ENCODE peak calls at places on chromosomes 1 and 21, in ten cellular contexts. Q, P, R, Y, C, A, D, E, G and H are unnamed samples.
A peak's percentile ranks its signal among the peaks of the same experiment; 100 is the strongest.

GRCh38 chr1:117632269-117633067 is 26.6 kb downstream of the TENT5C start:
- DNase-seq in G (peak; percentile 60), A (no peak), P (no peak), E (no peak), Q (no peak), C (peak; percentile 74), R (no peak), D (peak; percentile 45), Y (no peak), H (no peak)

GRCh38 chr21:35015435-35016024 is 33.6 kb downstream of the RUNX1 start:
- DNase-seq in E (peak; percentile 5), Y (no peak), G (no peak), D (no peak), Q (no peak), C (no peak), A (no peak), P (no peak), R (no peak), H (no peak)

GRCh38 chr1:53350853-53351767 is 23.2 kb upstream of the LRP8 start:
- DNase-seq in P (no peak), E (peak; percentile 70), Q (no peak), R (no peak), C (peak; percentile 24), D (no peak), G (no peak), Y (no peak), A (peak; percentile 5), H (no peak)

GRCh38 chr1:61403863-61404615 is 320.9 kb downstream of the TM2D1 start:
- DNase-seq in E (no peak), A (no peak), R (no peak), G (no peak), Y (no peak), Q (no peak), C (no peak), P (no peak), D (no peak), H (no peak)

GRCh38 chr1:178566187-178566586 is 53.3 kb downstream of the TEX35 start:
- DNase-seq in P (peak; percentile 51), Y (no peak), R (no peak), C (no peak), G (no peak), Q (no peak), D (no peak), E (no peak), A (no peak), H (no peak)

GRCh38 chr1:113811353-113811887 is 856 bp downstream of the RSBN1 start:
- DNase-seq in Y (no peak), D (peak; percentile 59), Q (peak; percentile 44), P (peak; percentile 22), R (no peak), A (peak; percentile 62), E (peak; percentile 86), G (peak; percentile 50), C (peak; percentile 47), H (no peak)

GRCh38 chr1:153339802-153340201 is 8.8 kb downstream of the PGLYRP4 start:
- DNase-seq in R (no peak), E (no peak), G (no peak), Q (no peak), P (no peak), A (no peak), Y (no peak), C (no peak), D (no peak), H (no peak)

GRCh38 chr1:99737016-99737415 is 29.4 kb downstream of the FRRS1 start:
- DNase-seq in R (no peak), Y (no peak), D (peak; percentile 72), E (peak; percentile 75), C (no peak), A (no peak), Q (peak; percentile 21), G (no peak), P (peak; percentile 77), H (no peak)

GRCh38 chr1:9121891-9122409 is 7.0 kb downstream of the GPR157 start:
- DNase-seq in Q (no peak), P (no peak), R (no peak), C (no peak), G (no peak), Y (peak; percentile 38), E (no peak), A (no peak), D (no peak), H (no peak)

GRCh38 chr1:211920141-211920572 is 89.6 kb upstream of the LPGAT1 start:
- DNase-seq in E (no peak), Q (no peak), Y (no peak), G (no peak), R (no peak), P (peak; percentile 69), D (no peak), C (peak; percentile 79), A (no peak), H (no peak)

GRCh38 chr1:201350361-201350725 is 27.1 kb downstream of the TNNT2 start:
- DNase-seq in E (no peak), C (no peak), G (peak; percentile 14), P (no peak), Y (no peak), D (no peak), R (no peak), A (no peak), Q (no peak), H (no peak)

DNA sequence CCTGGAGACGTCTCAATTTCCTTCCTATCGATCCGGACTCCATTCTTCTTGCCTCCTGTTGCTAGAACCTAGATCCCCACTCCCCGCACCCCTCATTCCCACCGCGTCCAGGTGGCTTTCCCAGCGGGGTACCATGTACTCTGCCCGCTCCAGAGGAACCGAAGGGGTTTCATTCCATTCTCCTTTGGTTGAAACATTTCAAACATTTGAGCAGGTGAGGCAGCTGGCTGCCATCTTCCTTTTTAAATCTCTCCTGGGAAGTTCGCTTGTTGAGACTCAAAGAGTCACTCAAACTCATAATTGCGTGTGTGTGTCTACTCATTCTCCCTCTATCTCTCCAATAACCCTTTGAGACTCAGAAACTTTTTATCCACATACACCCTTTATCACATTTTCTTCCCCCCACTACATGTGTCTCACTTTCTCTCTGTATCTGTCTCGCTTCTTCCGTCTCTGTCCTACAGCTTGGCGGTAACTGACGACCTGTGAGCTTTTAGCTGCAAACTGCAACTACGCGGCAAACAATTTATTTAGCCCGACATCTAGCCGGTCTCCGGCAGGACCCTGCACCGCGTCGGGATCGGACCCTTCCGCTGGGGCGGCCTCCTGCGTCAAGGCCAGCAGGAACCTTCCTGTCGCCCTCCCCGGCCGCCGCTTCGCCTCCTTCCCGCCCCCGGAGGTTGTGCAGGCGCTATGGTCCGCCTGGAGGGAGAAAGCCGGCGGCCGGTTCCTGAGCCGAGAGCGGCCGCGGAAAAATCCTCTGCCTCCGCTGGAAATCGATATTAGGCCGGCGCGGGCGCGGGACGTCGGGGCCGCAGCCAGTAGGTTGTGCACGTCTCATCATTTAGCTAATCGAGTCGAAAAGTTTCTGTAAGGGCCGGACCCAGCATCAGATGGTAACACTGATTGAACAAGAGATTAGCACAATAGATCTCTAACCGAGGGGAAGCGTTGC is 3.0 kb upstream of the FOXD3 start:
- DNase-seq in A (no peak), G (no peak), P (no peak), C (no peak), E (peak; percentile 81), R (no peak), D (peak; percentile 49), Y (peak; percentile 30), Q (peak; percentile 45), H (no peak)
- H3K9me3 ChIP-seq in A (no peaks in the 10 kb centered on the region), G (no peaks in the 10 kb centered on the region), P (peaks cover 35% of the 10 kb centered on the region), C (no peaks in the 10 kb centered on the region), E (no peaks in the 10 kb centered on the region), R (no peaks in the 10 kb centered on the region), D (no peaks in the 10 kb centered on the region), Y (no peaks in the 10 kb centered on the region), Q (no peaks in the 10 kb centered on the region), H (peaks cover 4% of the 10 kb centered on the region)

DNA sequence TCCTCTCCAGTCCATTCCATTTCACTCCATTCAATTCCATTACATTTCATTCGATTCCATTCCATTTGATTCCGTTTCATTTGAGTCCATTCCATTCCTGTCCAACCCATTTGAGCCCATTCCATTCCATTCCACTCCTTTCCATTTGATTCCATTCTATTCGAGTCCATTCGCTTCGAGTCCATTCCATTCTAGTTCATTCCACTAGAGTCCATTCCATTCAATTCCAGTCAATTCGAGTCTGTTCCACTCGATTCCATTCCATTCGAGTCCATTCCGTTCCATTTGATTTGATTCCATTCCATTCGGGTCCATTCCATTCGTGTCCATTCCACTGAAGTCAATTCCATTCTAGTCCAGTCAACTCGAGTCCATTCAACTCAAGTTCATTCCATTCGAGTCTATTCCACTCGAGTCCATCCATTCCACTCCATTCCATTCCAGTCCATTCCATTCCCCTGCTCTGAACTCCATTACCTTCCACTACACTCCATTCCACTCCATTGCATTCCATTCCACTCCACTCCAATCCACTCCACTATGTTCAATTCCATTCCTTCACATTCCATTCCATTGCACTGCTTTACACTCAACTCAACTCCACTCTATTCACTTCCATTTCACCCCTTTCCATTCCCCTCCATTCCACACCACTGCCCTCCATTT is 2569.4 kb upstream of the TPTE start:
- DNase-seq in A (no peak), C (no peak), D (no peak), G (no peak), E (no peak), P (no peak), Y (no peak), R (no peak), Q (no peak), H (no peak)
- H3K9me3 ChIP-seq in A (peaks cover 97% of the 10 kb centered on the region), C (peaks cover 4% of the 10 kb centered on the region), D (peaks cover 83% of the 10 kb centered on the region), G (peaks cover 90% of the 10 kb centered on the region), E (no peaks in the 10 kb centered on the region), P (peaks cover 76% of the 10 kb centered on the region), Y (peaks cover 28% of the 10 kb centered on the region), R (peaks cover 82% of the 10 kb centered on the region), Q (peaks cover 57% of the 10 kb centered on the region), H (peaks cover 65% of the 10 kb centered on the region)

DNA sequence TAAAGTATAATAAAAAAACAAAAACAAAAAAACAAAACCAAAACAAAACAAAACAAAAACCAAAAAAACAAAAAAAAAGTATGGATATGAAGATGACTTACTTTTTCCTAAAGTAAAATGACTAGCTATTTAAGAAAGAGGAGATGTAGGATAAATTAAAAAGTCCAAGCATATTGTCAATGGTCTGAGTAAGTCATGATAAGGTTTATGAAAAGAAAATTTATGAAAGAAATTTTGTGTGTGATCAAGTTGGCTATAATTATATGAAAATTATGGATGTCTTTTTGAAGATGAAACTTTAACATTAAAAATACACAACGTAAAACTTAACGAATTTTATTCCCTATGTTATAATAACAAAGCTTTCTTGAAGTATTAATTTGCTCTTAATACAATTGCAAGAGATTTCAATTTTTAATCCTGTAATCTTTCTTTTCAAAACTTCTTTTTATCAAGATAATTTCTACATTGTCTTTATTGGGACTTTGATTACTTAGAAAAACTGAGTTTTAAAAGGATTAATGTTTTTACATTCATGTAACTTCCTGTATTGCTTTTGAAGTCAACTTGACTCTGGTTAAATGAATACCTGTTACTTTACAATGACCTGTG is 200.9 kb upstream of the IVNS1ABP start:
- DNase-seq in G (no peak), Y (no peak), D (no peak), R (no peak), A (no peak), E (no peak), C (no peak), P (no peak), Q (no peak), H (no peak)
- H3K9me3 ChIP-seq in G (peaks cover 4% of the 10 kb centered on the region), Y (no peaks in the 10 kb centered on the region), D (peaks cover 6% of the 10 kb centered on the region), R (no peaks in the 10 kb centered on the region), A (peaks cover 3% of the 10 kb centered on the region), E (peaks cover 61% of the 10 kb centered on the region), C (no peaks in the 10 kb centered on the region), P (peaks cover 2% of the 10 kb centered on the region), Q (peaks cover 1% of the 10 kb centered on the region), H (no peaks in the 10 kb centered on the region)

DNA sequence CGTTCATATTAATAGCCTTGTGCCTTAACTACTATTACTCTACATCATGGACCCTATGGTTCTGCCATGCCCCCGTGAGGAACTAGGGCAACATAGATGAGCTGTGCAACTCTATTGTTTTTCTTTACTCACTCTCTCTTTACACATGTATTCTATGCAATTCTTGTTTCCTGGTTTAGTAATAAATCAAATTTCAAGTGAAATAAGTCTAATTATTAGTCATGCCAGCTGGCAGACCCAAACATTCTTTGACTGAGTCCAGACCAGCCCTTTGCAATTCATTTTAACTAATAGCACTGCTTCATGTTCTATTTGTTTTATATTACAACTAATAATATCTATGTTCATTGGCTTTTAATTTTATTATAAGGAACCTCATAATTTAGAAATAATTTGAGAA is 789.3 kb upstream of the ADAMTS5 start:
- DNase-seq in G (no peak), A (no peak), P (no peak), R (no peak), Y (no peak), D (no peak), E (no peak), C (no peak), Q (no peak), H (no peak)
- H3K9me3 ChIP-seq in G (no peaks in the 10 kb centered on the region), A (no peaks in the 10 kb centered on the region), P (no peaks in the 10 kb centered on the region), R (peaks cover under 1% of the 10 kb centered on the region), Y (no peaks in the 10 kb centered on the region), D (peaks cover 5% of the 10 kb centered on the region), E (peaks cover 4% of the 10 kb centered on the region), C (no peaks in the 10 kb centered on the region), Q (no peaks in the 10 kb centered on the region), H (no peaks in the 10 kb centered on the region)